ENCODE peak calls at places on chromosomes 16 and 17, in seven cellular contexts. U, E, O, W, X, B and N are unnamed samples.

GRCh38 chr17:72590382-72590781 is 469.6 kb downstream of the SOX9 start:
- DNase-seq in U (no peak), E (peak; percentile 93), O (peak; percentile 90), W (no peak), X (peak; percentile 71), B (no peak), N (peak; percentile 78)

GRCh38 chr17:36641331-36641876 is 40.0 kb downstream of the MRM1 start:
- DNase-seq in U (no peak), E (no peak), O (no peak), W (no peak), X (no peak), B (no peak), N (no peak)

GRCh38 chr16:89615596-89616090 is 2.2 kb downstream of the DPEP1 start:
- DNase-seq in U (peak; percentile 43), E (no peak), O (no peak), W (peak; percentile 34), X (no peak), B (no peak), N (no peak)

GRCh38 chr16:53153130-53153529 is 98.3 kb downstream of the CHD9 start:
- DNase-seq in U (no peak), E (no peak), O (no peak), W (no peak), X (no peak), B (no peak), N (no peak)

GRCh38 chr17:64615025-64615677 is 47.0 kb downstream of the SMURF2 start:
- DNase-seq in U (no peak), E (no peak), O (peak; percentile 80), W (no peak), X (peak; percentile 44), B (no peak), N (no peak)

GRCh38 chr16:72256398-72257048 is 84.6 kb upstream of the PMFBP1 start:
- DNase-seq in U (no peak), E (no peak), O (peak; percentile 73), W (no peak), X (peak; percentile 88), B (no peak), N (peak; percentile 6)

GRCh38 chr16:50326835-50327465 is 41.8 kb downstream of the BRD7 start:
- DNase-seq in U (no peak), E (peak; percentile 58), O (peak; percentile 36), W (no peak), X (peak; percentile 15), B (peak; percentile 24), N (peak; percentile 54)

GRCh38 chr17:8016632-8017424 is 14.4 kb downstream of the GUCY2D start:
- DNase-seq in U (no peak), E (peak; percentile 65), O (no peak), W (peak; percentile 76), X (no peak), B (no peak), N (peak; percentile 87)

GRCh38 chr17:61551255-61551742 is 39.7 kb downstream of the NACA2 start:
- DNase-seq in U (no peak), E (peak; percentile 84), O (peak; percentile 67), W (no peak), X (no peak), B (no peak), N (peak; percentile 54)

GRCh38 chr17:67082110-67082509 is 37.8 kb downstream of the CACNG1 start:
- DNase-seq in U (no peak), E (no peak), O (no peak), W (no peak), X (no peak), B (no peak), N (no peak)

GRCh38 chr16:48629016-48629415 is 19.0 kb upstream of the N4BP1 start:
- DNase-seq in U (no peak), E (no peak), O (no peak), W (no peak), X (no peak), B (no peak), N (no peak)

GRCh38 chr17:8234361-8235270 is 13.2 kb downstream of the CTC1 start:
- DNase-seq in U (no peak), E (no peak), O (no peak), W (no peak), X (no peak), B (no peak), N (no peak)

GRCh38 chr16:60564588-60564987 is 1471.7 kb downstream of the CDH8 start:
- DNase-seq in U (no peak), E (no peak), O (no peak), W (no peak), X (no peak), B (no peak), N (no peak)

GRCh38 chr16:30660424-30661251 is 2.4 kb downstream of the FBRS start:
- DNase-seq in U (no peak), E (no peak), O (peak; percentile 58), W (peak; percentile 89), X (peak; percentile 5), B (no peak), N (no peak)

GRCh38 chr17:80786470-80786869 is 205.2 kb upstream of the CHMP6 start:
- DNase-seq in U (no peak), E (no peak), O (no peak), W (no peak), X (no peak), B (no peak), N (no peak)

DNA sequence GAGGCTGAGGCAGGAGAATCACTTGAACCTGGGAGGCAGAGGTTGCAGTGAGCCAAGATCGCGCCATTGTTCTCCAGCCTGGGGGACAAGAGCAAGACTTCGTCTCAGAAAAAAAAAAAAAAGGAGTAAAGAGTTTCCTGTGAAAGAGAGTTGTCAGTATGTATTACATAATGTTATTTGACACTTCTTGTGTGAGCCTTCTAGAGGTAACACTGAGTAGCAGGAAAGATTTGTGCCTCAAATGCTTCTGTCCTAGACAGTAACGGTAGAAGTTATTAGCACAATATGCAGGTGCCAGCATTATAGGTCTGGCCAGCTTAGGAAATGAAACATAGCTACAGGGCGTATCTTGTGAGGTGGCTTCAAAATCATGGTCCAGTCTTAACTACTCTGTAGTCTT is 6.2 kb downstream of the RPS6KB1 start:
- DNase-seq in U (no peak), E (no peak), O (no peak), W (no peak), X (no peak), B (no peak), N (peak; percentile 64)
- TF ChIP-seq CTCF in U (no peak), E (no peak), O (no peak), W (no peak), X (no peak), B (no peak), N (no peak)

DNA sequence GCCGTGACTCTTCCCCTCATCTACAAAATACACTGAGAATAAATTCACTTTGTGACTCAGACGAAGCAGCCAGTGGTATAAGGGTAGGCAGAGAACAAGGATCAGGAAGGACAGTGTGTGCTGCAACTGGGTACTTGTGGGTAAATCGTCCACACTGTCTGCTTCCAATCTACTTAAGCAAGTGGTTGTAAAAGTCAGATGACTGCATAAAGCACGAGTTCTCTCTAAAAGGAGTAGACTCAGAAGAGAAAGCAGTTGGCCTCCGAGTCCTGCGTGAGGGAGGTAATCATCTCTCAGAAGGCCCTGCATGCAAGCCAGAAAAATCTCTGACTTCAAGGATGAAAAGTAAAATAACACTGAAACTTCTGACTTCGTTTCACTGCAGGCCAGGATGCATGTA is 43.1 kb downstream of the ANKFY1 start:
- DNase-seq in U (no peak), E (no peak), O (peak; percentile 11), W (no peak), X (peak; percentile 36), B (no peak), N (no peak)
- TF ChIP-seq CTCF in U (no peak), E (no peak), O (no peak), W (no peak), X (no peak), B (no peak), N (no peak)

GRCh38 chr16:27778171-27778925 is 228.4 kb downstream of the KATNIP start:
- DNase-seq in U (no peak), E (no peak), O (no peak), W (no peak), X (no peak), B (no peak), N (no peak)

GRCh38 chr16:27778926-27779570 is 229.1 kb downstream of the KATNIP start:
- DNase-seq in U (no peak), E (no peak), O (no peak), W (no peak), X (no peak), B (no peak), N (no peak)

GRCh38 chr16:27780468-27781194 is 230.7 kb downstream of the KATNIP start:
- DNase-seq in U (no peak), E (no peak), O (no peak), W (no peak), X (no peak), B (no peak), N (no peak)

GRCh38 chr16:27781195-27781524 is 231.2 kb downstream of the KATNIP start:
- DNase-seq in U (peak; percentile 42), E (no peak), O (no peak), W (no peak), X (no peak), B (peak; percentile 64), N (no peak)

GRCh38 chr16:27779719-27780161 is 229.8 kb downstream of the KATNIP start:
- DNase-seq in U (no peak), E (no peak), O (peak; percentile 46), W (no peak), X (peak; percentile 33), B (peak; percentile 49), N (no peak)
- TF ChIP-seq CTCF in U (peak; percentile 26), E (no peak), O (peak; percentile 53), W (no peak), X (peak; percentile 67), B (no peak), N (no peak)

GRCh38 chr17:55740515-55741352 is 10.1 kb upstream of the PCTP start:
- DNase-seq in U (no peak), E (no peak), O (no peak), W (no peak), X (no peak), B (no peak), N (no peak)

GRCh38 chr17:55741353-55741700 is 9.5 kb upstream of the PCTP start:
- DNase-seq in U (no peak), E (no peak), O (no peak), W (no peak), X (no peak), B (no peak), N (no peak)

GRCh38 chr17:55745258-55745657 is 5.6 kb upstream of the PCTP start:
- DNase-seq in U (no peak), E (no peak), O (no peak), W (no peak), X (no peak), B (no peak), N (no peak)

GRCh38 chr17:55743103-55743679 is 7.7 kb upstream of the PCTP start:
- DNase-seq in U (no peak), E (peak; percentile 97), O (no peak), W (peak; percentile 67), X (no peak), B (no peak), N (peak; percentile 93)

DNA sequence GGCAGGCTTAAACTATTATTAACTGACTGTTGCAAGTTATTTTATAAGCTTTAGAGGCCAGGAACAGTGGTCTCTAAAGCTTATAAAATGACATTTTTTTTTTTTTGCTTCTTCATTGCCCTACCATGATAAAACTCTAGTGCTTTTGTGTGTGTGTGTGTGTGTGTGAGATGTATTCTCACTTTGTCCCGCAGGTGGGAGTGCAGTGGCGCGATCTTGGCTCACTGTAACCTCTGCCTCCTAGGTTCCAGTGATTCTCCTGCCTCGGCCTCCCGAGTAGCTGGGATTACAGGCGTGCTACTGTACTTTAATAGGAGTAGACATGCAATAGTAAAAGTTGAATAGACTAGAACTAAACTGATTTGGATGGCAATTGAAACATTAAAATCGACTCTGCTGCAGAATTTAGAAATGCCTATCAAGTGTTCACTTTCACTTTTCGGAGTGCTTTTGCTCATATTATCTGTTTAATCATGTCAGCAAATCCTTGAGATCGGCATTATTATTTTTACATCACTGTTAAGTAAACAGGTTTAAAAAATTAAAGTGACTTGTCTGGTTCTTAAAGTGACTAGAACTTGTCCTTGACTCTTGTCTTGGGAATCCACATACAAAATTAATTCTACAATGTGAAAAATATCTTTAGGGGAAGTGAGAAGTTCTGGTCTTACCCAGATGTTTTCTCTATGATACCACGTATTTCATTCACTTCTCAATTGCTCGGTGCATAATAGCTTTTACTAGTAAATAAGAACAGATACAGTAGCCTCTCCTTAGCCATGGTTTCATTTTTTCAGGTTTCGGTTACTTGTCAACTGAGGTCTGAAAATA is 8.4 kb upstream of the PCTP start:
- DNase-seq in U (no peak), E (no peak), O (no peak), W (no peak), X (no peak), B (no peak), N (no peak)
- TF ChIP-seq CTCF in U (no peak), E (no peak), O (no peak), W (no peak), X (no peak), B (no peak), N (no peak)